ENCODE peak calls at places on chromosomes 5 and 9, in eight cellular contexts. S, V, K, B, O, J, Y and P are unnamed samples.

GRCh38 chr9:136309101-136309801 is 5.4 kb upstream of the CCDC187 start:
- DNase-seq in S (no peak), O (no peak), Y (no peak), K (no peak), V (no peak), J (no peak), B (no peak), P (no peak)

GRCh38 chr5:21159526-21160059 is 1171.6 kb upstream of the CDH18 start:
- DNase-seq in B (no peak), J (no peak), O (no peak), K (no peak), S (no peak), Y (no peak), V (no peak), P (no peak)

GRCh38 chr5:32581010-32581785 is 4.2 kb upstream of the SUB1 start:
- DNase-seq in S (no peak), O (no peak), Y (no peak), V (no peak), K (no peak), J (no peak), B (no peak), P (no peak)

GRCh38 chr9:34252016-34252415 is 73.2 kb downstream of the UBAP1 start:
- DNase-seq in O (no peak), V (peak), K (no peak), Y (no peak), B (no peak), S (no peak), J (peak), P (no peak)

GRCh38 chr9:94643746-94644145 is 4.4 kb upstream of the FBP1 start:
- DNase-seq in K (no peak), O (no peak), Y (no peak), S (no peak), J (no peak), V (no peak), B (no peak), P (no peak)

GRCh38 chr9:14212697-14213420 is 101.1 kb downstream of the NFIB start:
- DNase-seq in S (no peak), B (no peak), O (no peak), V (no peak), Y (no peak), K (no peak), J (no peak), P (no peak)

GRCh38 chr9:133421615-133422542 is at the start of gene ADAMTS13:
- DNase-seq in O (no peak), S (no peak), K (peak), Y (no peak), B (no peak), V (peak), J (no peak), P (peak)

GRCh38 chr9:108919517-108919916 is 14.4 kb downstream of the ELP1 start:
- DNase-seq in J (no peak), V (no peak), S (no peak), B (no peak), K (peak), O (no peak), Y (no peak), P (no peak)

GRCh38 chr5:40682431-40683017 is 2.8 kb downstream of the PTGER4 start:
- DNase-seq in B (no peak), S (no peak), K (no peak), J (no peak), V (no peak), Y (peak), O (no peak), P (no peak)

GRCh38 chr9:89432986-89433530 is 64.9 kb downstream of the SEMA4D start:
- DNase-seq in O (no peak), S (no peak), Y (no peak), V (no peak), K (no peak), B (no peak), J (no peak), P (no peak)

GRCh38 chr9:89436326-89436725 is 61.6 kb downstream of the SEMA4D start:
- DNase-seq in S (no peak), B (no peak), K (no peak), Y (no peak), J (no peak), O (no peak), V (no peak), P (no peak)

GRCh38 chr9:89435315-89435823 is 62.5 kb downstream of the SEMA4D start:
- DNase-seq in K (no peak), Y (no peak), S (no peak), V (no peak), O (no peak), J (no peak), B (peak), P (peak)

GRCh38 chr9:89433826-89434225 is 64.1 kb downstream of the SEMA4D start:
- DNase-seq in S (no peak), V (peak), J (peak), Y (no peak), B (no peak), K (no peak), O (no peak), P (no peak)

DNA sequence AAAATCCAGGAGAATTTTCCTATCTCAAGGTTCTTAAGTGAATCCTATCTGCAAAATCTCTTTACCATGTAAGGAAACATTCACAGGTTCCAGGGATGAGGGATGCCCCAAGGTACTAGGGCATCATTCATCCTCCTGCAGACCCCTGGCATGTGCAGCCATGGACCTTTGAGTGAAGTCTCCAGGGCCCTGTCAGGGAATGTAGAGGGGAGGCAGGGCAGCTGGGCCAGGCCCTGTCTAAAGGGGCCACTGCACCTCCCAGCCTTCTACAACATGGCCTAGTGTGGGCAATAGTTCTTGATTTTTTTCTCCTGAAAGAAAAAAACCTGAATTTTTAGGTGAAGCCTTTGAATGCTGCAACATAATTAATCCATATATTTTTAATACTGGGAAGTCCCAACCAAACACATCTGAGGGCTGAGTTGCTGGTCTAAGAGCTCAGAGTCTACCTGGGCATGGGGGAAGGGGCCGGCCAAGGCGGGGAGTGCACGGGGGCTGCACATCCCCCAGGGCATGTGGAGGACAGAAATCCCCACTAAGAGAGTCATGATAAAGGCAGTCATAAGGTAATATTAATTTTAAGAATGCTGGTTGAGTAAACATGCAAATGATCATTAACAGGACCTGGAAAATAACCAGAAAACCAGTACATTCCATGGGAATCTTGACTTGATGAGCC is 63.1 kb downstream of the SEMA4D start:
- DNase-seq in S (no peak), B (no peak), J (no peak), O (no peak), K (no peak), V (no peak), Y (no peak), P (no peak)
- H3K27ac ChIP-seq in S (no peak), B (no peak), J (no peak), O (peak), K (no peak), V (no peak), Y (no peak), P (no peak)

GRCh38 chr9:118215544-118215943 is 511.3 kb downstream of the TLR4 start:
- DNase-seq in J (no peak), K (no peak), B (no peak), Y (no peak), O (no peak), S (no peak), V (no peak), P (no peak)
- H3K27ac ChIP-seq in J (no peak), K (no peak), B (no peak), Y (no peak), O (no peak), S (no peak), V (no peak), P (no peak)

DNA sequence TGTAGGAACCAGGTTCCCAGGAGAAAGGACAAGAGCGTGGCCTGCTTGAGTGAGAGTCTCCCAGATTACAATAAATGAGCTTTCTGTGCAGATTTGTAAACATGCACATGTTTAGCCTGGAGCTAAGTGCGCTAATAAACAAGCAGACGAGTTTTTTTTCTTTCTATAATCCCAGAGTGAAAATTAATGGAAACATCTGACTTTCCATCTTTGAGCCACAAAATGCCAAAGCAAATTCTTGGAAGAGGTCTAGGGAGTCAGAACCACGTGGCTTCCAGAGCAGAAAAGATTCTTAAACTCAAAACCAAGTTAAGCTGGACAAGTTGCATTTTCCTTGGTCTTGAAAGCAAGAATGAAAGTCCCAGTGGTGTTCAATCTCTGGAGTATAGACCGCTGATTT is 71.5 kb downstream of the MYO10 start:
- DNase-seq in K (no peak), S (no peak), Y (peak), O (no peak), V (peak), J (peak), B (no peak), P (no peak)
- H3K27ac ChIP-seq in K (no peak), S (no peak), Y (peak), O (no peak), V (peak), J (no peak), B (no peak), P (peak)

GRCh38 chr5:172695431-172696054 is 54.5 kb downstream of the NEURL1B start:
- DNase-seq in J (no peak), O (no peak), K (no peak), B (no peak), Y (no peak), V (no peak), S (no peak), P (no peak)
- H3K27ac ChIP-seq in J (no peak), O (no peak), K (no peak), B (no peak), Y (no peak), V (no peak), S (peak), P (no peak)

GRCh38 chr9:89466451-89467277 is 31.2 kb downstream of the SEMA4D start:
- DNase-seq in J (no peak), O (no peak), Y (no peak), K (no peak), V (no peak), B (peak), S (no peak), P (no peak)

GRCh38 chr9:89464991-89465390 is 32.9 kb downstream of the SEMA4D start:
- DNase-seq in J (no peak), K (no peak), B (peak), V (no peak), Y (no peak), O (peak), S (no peak), P (no peak)

GRCh38 chr9:89462817-89463216 is 35.1 kb downstream of the SEMA4D start:
- DNase-seq in S (no peak), J (no peak), Y (no peak), B (no peak), V (no peak), K (no peak), O (no peak), P (no peak)

GRCh38 chr9:89465726-89466308 is 32.1 kb downstream of the SEMA4D start:
- DNase-seq in J (no peak), K (no peak), V (no peak), Y (no peak), S (no peak), B (peak), O (no peak), P (no peak)

GRCh38 chr9:89463986-89464901 is 33.7 kb downstream of the SEMA4D start:
- DNase-seq in B (peak), K (no peak), S (no peak), V (no peak), J (no peak), O (peak), Y (no peak), P (no peak)
- H3K27ac ChIP-seq in B (peak), K (no peak), S (no peak), V (no peak), J (no peak), O (peak), Y (no peak), P (no peak)

GRCh38 chr9:110104201-110104845 is 103.6 kb downstream of the C9orf152 start:
- DNase-seq in S (no peak), J (peak), K (no peak), Y (peak), B (no peak), O (no peak), V (peak), P (no peak)
- H3K27ac ChIP-seq in S (peak), J (peak), K (no peak), Y (peak), B (peak), O (no peak), V (peak), P (no peak)

GRCh38 chr5:107451028-107451427 is 219.7 kb downstream of the EFNA5 start:
- DNase-seq in O (no peak), V (no peak), J (no peak), K (no peak), S (no peak), B (no peak), Y (no peak), P (no peak)
- H3K27ac ChIP-seq in O (no peak), V (no peak), J (no peak), K (no peak), S (no peak), B (no peak), Y (no peak), P (no peak)

DNA sequence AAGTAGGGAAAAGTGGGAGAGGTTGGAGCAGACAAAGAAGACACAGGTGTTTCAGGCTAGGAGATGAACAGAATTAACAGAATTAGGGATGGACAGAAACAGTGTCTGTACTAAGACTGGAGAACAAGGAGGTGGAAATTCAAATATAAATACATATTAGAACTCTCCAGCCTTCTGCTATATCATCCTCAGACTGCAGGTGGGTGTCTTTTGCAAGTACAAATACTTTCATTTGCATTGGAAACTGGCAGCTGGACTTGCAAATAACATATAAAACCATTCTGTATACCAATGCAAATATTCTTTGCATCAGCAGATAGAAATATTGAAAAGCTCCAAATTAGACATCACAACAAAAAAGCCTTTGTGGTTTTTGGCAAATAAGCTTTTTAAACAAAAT is 335.4 kb downstream of the ZNF608 start:
- DNase-seq in Y (peak), O (no peak), S (no peak), K (no peak), V (peak), J (no peak), B (no peak), P (no peak)
- H3K27ac ChIP-seq in Y (no peak), O (no peak), S (no peak), K (no peak), V (no peak), J (no peak), B (no peak), P (no peak)

GRCh38 chr9:134591573-134591981 is 50.0 kb upstream of the COL5A1 start:
- DNase-seq in V (peak), B (no peak), O (no peak), K (no peak), Y (no peak), S (no peak), J (peak), P (no peak)

GRCh38 chr9:134591082-134591571 is 50.5 kb upstream of the COL5A1 start:
- DNase-seq in J (no peak), B (no peak), Y (no peak), V (peak), O (peak), S (no peak), K (no peak), P (no peak)

GRCh38 chr9:134592819-134593200 is 48.8 kb upstream of the COL5A1 start:
- DNase-seq in S (no peak), J (no peak), B (no peak), K (no peak), V (no peak), O (no peak), Y (no peak), P (no peak)

GRCh38 chr9:134593286-134593685 is 48.3 kb upstream of the COL5A1 start:
- DNase-seq in K (no peak), B (no peak), V (no peak), Y (no peak), S (no peak), J (no peak), O (peak), P (no peak)

GRCh38 chr9:134592018-134592818 is 49.4 kb upstream of the COL5A1 start:
- DNase-seq in V (peak), O (peak), S (peak), Y (peak), K (peak), B (no peak), J (peak), P (peak)
- H3K27ac ChIP-seq in V (peak), O (no peak), S (peak), Y (peak), K (no peak), B (no peak), J (peak), P (peak)

GRCh38 chr5:329106-329757 is 7.7 kb downstream of the AHRR start:
- DNase-seq in B (no peak), S (no peak), K (no peak), V (peak), Y (no peak), J (no peak), O (no peak), P (no peak)
- H3K27ac ChIP-seq in B (no peak), S (no peak), K (no peak), V (peak), Y (no peak), J (no peak), O (no peak), P (no peak)